ENCODE peak calls at places on chromosomes 6 and 20, in seven cellular contexts. P is fibroblast of lung, M is kidney, W is IMR-90, V is sigmoid colon, I is mammary epithelial cell, K is BJ. U is an unnamed sample. For H3K36me3, the result is how much of the 10 kb centered on the place peaks cover.

GRCh38 chr6:170097505-170098427 is 193.1 kb downstream of the DLL1 start:
- DNase-seq in P (no peak), M (peak), W (no peak), V (peak), I (no peak), K (no peak), U (no peak)

GRCh38 chr6:149900620-149901443 is 2.9 kb upstream of the RAET1E start:
- DNase-seq in P (no peak), M (peak), W (no peak), V (no peak), I (peak), K (no peak), U (no peak)

GRCh38 chr6:35417979-35418661 is 34.0 kb upstream of the FANCE start:
- DNase-seq in P (no peak), M (no peak), W (no peak), V (no peak), I (no peak), K (no peak), U (no peak)

GRCh38 chr6:147922764-147923163 is 414.3 kb downstream of the SAMD5 start:
- DNase-seq in P (no peak), M (no peak), W (no peak), V (no peak), I (no peak), K (no peak), U (peak)

GRCh38 chr6:148934956-148935355 is 188.1 kb downstream of the UST start:
- DNase-seq in P (no peak), M (no peak), W (no peak), V (no peak), I (no peak), K (no peak), U (no peak)

GRCh38 chr20:3367125-3367524 is 40.3 kb downstream of the DNAAF9 start:
- DNase-seq in P (no peak), M (no peak), W (no peak), V (no peak), I (no peak), K (no peak), U (no peak)

GRCh38 chr6:138662474-138662873 is 111.1 kb upstream of the CCDC28A start:
- DNase-seq in P (peak), M (no peak), W (peak), V (no peak), I (peak), K (no peak), U (no peak)

GRCh38 chr6:107180114-107180513 is 64.8 kb upstream of the BEND3 start:
- DNase-seq in P (no peak), M (no peak), W (no peak), V (no peak), I (no peak), K (no peak), U (no peak)

GRCh38 chr20:10604865-10605440 is 68.8 kb downstream of the JAG1 start:
- DNase-seq in P (no peak), M (no peak), W (no peak), V (no peak), I (no peak), K (no peak), U (no peak)
- H3K36me3 ChIP-seq in P (under half), M (under half), W (under half), V (under half), I (under half), K (under half), U (under half)

GRCh38 chr6:22794844-22795243 is 225.5 kb downstream of the HDGFL1 start:
- DNase-seq in P (no peak), M (no peak), W (no peak), V (no peak), I (no peak), K (no peak), U (no peak)
- H3K36me3 ChIP-seq in P (under half), M (under half), W (under half), V (under half), I (under half), K (under half), U (under half)

DNA sequence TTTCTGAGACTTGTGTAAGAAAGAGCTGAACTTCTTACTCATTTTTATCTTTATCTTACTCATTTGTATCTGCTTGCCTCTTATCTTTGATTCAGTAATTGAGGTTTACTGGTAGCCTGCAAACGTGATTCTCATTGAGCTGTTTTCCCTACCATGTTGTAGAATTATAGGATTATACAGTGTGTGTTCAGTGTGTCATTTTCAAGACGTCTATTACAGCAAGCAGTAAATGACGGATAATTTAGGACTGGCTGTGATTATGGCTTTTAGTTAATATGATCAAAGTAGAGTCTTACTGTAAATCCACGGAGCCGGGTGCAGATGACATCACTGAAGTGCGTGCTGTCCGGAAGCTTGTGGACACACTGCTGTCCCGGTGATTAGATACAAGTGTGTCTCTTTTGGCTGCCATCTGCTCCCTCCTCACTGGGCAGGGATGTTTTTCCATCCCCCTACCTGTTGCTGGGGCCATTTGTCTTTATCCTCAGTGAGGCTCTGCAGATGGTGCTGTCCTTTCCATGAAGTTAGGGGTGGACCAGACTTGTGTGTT is 6.0 kb downstream of the NELFCD start:
- DNase-seq in P (no peak), M (no peak), W (no peak), V (peak), I (no peak), K (no peak), U (no peak)
- H3K36me3 ChIP-seq in P (under half), M (under half), W (under half), V (under half), I (under half), K (under half), U (half or more)

GRCh38 chr6:25279748-25280616 is 808 bp downstream of the CARMIL1 start:
- DNase-seq in P (no peak), M (peak), W (no peak), V (peak), I (peak), K (no peak), U (peak)
- H3K36me3 ChIP-seq in P (under half), M (under half), W (under half), V (under half), I (under half), K (under half), U (under half)

GRCh38 chr6:43520097-43520496 is 3.2 kb downstream of the POLR1C start:
- DNase-seq in P (no peak), M (no peak), W (no peak), V (no peak), I (no peak), K (no peak), U (no peak)
- H3K36me3 ChIP-seq in P (under half), M (under half), W (half or more), V (under half), I (under half), K (under half), U (half or more)

GRCh38 chr6:44309092-44309491 is 4.1 kb downstream of the AARS2 start:
- DNase-seq in P (peak), M (no peak), W (peak), V (no peak), I (peak), K (peak), U (no peak)
- H3K36me3 ChIP-seq in P (under half), M (under half), W (half or more), V (under half), I (under half), K (under half), U (under half)

GRCh38 chr6:27743787-27744186 is 168.4 kb downstream of the OR2B2 start:
- DNase-seq in P (no peak), M (no peak), W (no peak), V (no peak), I (no peak), K (no peak), U (no peak)
- H3K36me3 ChIP-seq in P (under half), M (under half), W (under half), V (under half), I (under half), K (under half), U (under half)

DNA sequence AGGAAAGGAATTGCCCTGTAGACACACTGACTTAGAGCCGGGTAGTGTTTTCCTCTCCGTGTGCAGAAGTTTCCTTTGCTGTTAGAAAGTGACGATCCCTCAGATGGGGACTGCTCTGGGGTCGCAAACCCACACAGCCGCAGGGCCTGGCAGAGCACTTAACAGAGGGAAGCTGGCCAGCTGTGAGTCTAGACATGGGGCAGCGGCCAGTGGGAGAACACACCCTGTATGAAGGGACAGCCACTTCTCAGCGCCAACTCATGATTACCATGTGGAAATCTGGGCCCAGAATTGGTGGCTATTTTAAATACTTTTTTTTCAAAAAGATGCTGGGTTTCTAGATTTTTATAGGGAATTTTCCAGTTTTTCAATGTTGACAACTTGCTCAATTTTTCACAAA is 39.4 kb downstream of the SLC9A8 start:
- DNase-seq in P (no peak), M (no peak), W (no peak), V (no peak), I (no peak), K (no peak), U (no peak)
- H3K36me3 ChIP-seq in P (under half), M (under half), W (under half), V (under half), I (under half), K (under half), U (under half)